ENCODE peak calls at places on chromosome 18, in four cellular contexts. U is endothelial cell, F is RWPE1, K is chondrocyte. R is an unnamed sample.

GRCh38 chr18:13909541-13909940 is 5.8 kb downstream of the MC2R start:
- DNase-seq in K (no peak), F (no peak), U (no peak), R (no peak)

GRCh38 chr18:79575891-79576685 is 103.5 kb upstream of the CTDP1 start:
- DNase-seq in F (no peak), K (peak), U (no peak), R (no peak)

GRCh38 chr18:50836521-50836957 is 16.7 kb upstream of the MRO start:
- DNase-seq in U (no peak), K (no peak), F (peak), R (no peak)

GRCh38 chr18:812673-813404 is 797 bp upstream of the YES1 start:
- DNase-seq in K (no peak), F (peak), U (peak), R (peak)

GRCh38 chr18:32542221-32542798 is 71.6 kb upstream of the GAREM1 start:
- DNase-seq in F (no peak), K (no peak), U (no peak), R (no peak)

GRCh38 chr18:62678847-62679535 is 36.4 kb upstream of the PHLPP1 start:
- DNase-seq in K (no peak), U (no peak), F (no peak), R (no peak)

GRCh38 chr18:37396981-37397720 is 168.4 kb downstream of the CELF4 start:
- DNase-seq in U (no peak), K (no peak), F (no peak), R (no peak)

GRCh38 chr18:28963481-28963880 is 786.6 kb upstream of the CDH2 start:
- DNase-seq in F (no peak), K (no peak), U (no peak), R (no peak)

GRCh38 chr18:6509417-6510198 is 94.9 kb upstream of the L3MBTL4 start:
- DNase-seq in F (no peak), U (no peak), K (no peak), R (no peak)

GRCh38 chr18:63974991-63975390 is 5.1 kb downstream of the SERPINB8 start:
- DNase-seq in U (no peak), K (no peak), F (no peak), R (peak)

GRCh38 chr18:23619388-23619873 is 33.1 kb upstream of the NPC1 start:
- DNase-seq in K (no peak), U (peak), F (no peak), R (peak)

GRCh38 chr18:58391113-58391892 is 237.6 kb downstream of the ALPK2 start:
- DNase-seq in F (no peak), U (no peak), K (no peak), R (no peak)

GRCh38 chr18:48885266-48885950 is 65.4 kb downstream of the SMAD7 start:
- DNase-seq in U (no peak), F (no peak), K (peak), R (no peak)

R was measured in activated CD8-positive, alpha-beta T cell treated with anti-CD3 and anti-CD28 coated beads for 36 hours.